ENCODE peak calls at places on chromosomes 1 and 21, in six cellular contexts. One of them, this sample, is unnamed.

GRCh38 chr1:87805661-87806376 is 477.1 kb downstream of the LMO4 start:
- DNase-seq in endodermal cell: no peak
- DNase-seq in effector memory CD8-positive, alpha-beta T cell: no peak
- DNase-seq in naive thymus-derived CD8-positive, alpha-beta T cell: no peak
- DNase-seq in brain microvascular endothelial cell: no peak
- DNase-seq in GM19239: no peak
- DNase-seq in this sample: no peak

GRCh38 chr1:24391882-24392603 is 21.5 kb downstream of the STPG1 start:
- DNase-seq in endodermal cell: peak; percentile 93
- DNase-seq in effector memory CD8-positive, alpha-beta T cell: peak; percentile 57
- DNase-seq in naive thymus-derived CD8-positive, alpha-beta T cell: peak; percentile 61
- DNase-seq in brain microvascular endothelial cell: peak; percentile 36
- DNase-seq in GM19239: no peak
- DNase-seq in this sample: peak; percentile 49

GRCh38 chr1:37517569-37517968 is 3.0 kb upstream of the MEAF6 start:
- DNase-seq in endodermal cell: no peak
- DNase-seq in effector memory CD8-positive, alpha-beta T cell: no peak
- DNase-seq in naive thymus-derived CD8-positive, alpha-beta T cell: no peak
- DNase-seq in brain microvascular endothelial cell: no peak
- DNase-seq in GM19239: no peak
- DNase-seq in this sample: no peak

GRCh38 chr1:115469703-115470476 is 131.8 kb upstream of the NGF start:
- DNase-seq in endodermal cell: peak; percentile 95
- DNase-seq in effector memory CD8-positive, alpha-beta T cell: no peak
- DNase-seq in naive thymus-derived CD8-positive, alpha-beta T cell: peak; percentile 5
- DNase-seq in brain microvascular endothelial cell: peak; percentile 66
- DNase-seq in GM19239: peak; percentile 25
- DNase-seq in this sample: peak; percentile 27

GRCh38 chr1:243628476-243628907 is 221.6 kb downstream of the AKT3 start:
- DNase-seq in endodermal cell: no peak
- DNase-seq in effector memory CD8-positive, alpha-beta T cell: no peak
- DNase-seq in naive thymus-derived CD8-positive, alpha-beta T cell: no peak
- DNase-seq in brain microvascular endothelial cell: no peak
- DNase-seq in GM19239: no peak
- DNase-seq in this sample: no peak

GRCh38 chr1:35807614-35808375 is at the start of gene AGO4:
- DNase-seq in endodermal cell: peak; percentile 82
- DNase-seq in effector memory CD8-positive, alpha-beta T cell: peak; percentile 20
- DNase-seq in naive thymus-derived CD8-positive, alpha-beta T cell: peak; percentile 18
- DNase-seq in brain microvascular endothelial cell: peak; percentile 29
- DNase-seq in GM19239: peak; percentile 46
- DNase-seq in this sample: peak; percentile 72

GRCh38 chr1:234326493-234327366 is 46.5 kb upstream of the COA6 start:
- DNase-seq in endodermal cell: peak; percentile 93
- DNase-seq in effector memory CD8-positive, alpha-beta T cell: peak; percentile 71
- DNase-seq in naive thymus-derived CD8-positive, alpha-beta T cell: peak; percentile 53
- DNase-seq in brain microvascular endothelial cell: peak; percentile 54
- DNase-seq in GM19239: peak; percentile 46
- DNase-seq in this sample: peak; percentile 23

GRCh38 chr1:226444901-226445300 is 37.0 kb upstream of the PARP1 start:
- DNase-seq in endodermal cell: peak; percentile 52
- DNase-seq in effector memory CD8-positive, alpha-beta T cell: peak; percentile 61
- DNase-seq in naive thymus-derived CD8-positive, alpha-beta T cell: peak; percentile 77
- DNase-seq in brain microvascular endothelial cell: no peak
- DNase-seq in GM19239: peak; percentile 70
- DNase-seq in this sample: no peak

GRCh38 chr1:240492832-240493440 is 119.0 kb downstream of the GREM2 start:
- DNase-seq in endodermal cell: peak; percentile 93
- DNase-seq in effector memory CD8-positive, alpha-beta T cell: peak; percentile 25
- DNase-seq in naive thymus-derived CD8-positive, alpha-beta T cell: no peak
- DNase-seq in brain microvascular endothelial cell: peak; percentile 55
- DNase-seq in GM19239: no peak
- DNase-seq in this sample: no peak

GRCh38 chr1:201895913-201896807 is 7.5 kb downstream of the SHISA4 start:
- DNase-seq in endodermal cell: peak; percentile 98
- DNase-seq in effector memory CD8-positive, alpha-beta T cell: peak; percentile 69
- DNase-seq in naive thymus-derived CD8-positive, alpha-beta T cell: peak; percentile 76
- DNase-seq in brain microvascular endothelial cell: peak; percentile 89
- DNase-seq in GM19239: peak; percentile 91
- DNase-seq in this sample: peak; percentile 89

GRCh38 chr21:41801256-41801655 is 34.4 kb upstream of the RIPK4 start:
- DNase-seq in endodermal cell: no peak
- DNase-seq in effector memory CD8-positive, alpha-beta T cell: no peak
- DNase-seq in naive thymus-derived CD8-positive, alpha-beta T cell: no peak
- DNase-seq in brain microvascular endothelial cell: no peak
- DNase-seq in GM19239: no peak
- DNase-seq in this sample: no peak